ENCODE peak calls at places on chromosome 7, in six cellular contexts. W is Jurkat, Clone E6-1; M is mesendoderm; T is Karpas-422; V is astrocyte of the spinal cord; U is dorsolateral prefrontal cortex. N is an unnamed sample.

GRCh38 chr7:150927954-150928340 is 50.2 kb downstream of the KCNH2 start:
- DNase-seq in T (no peak), U (no peak), M (peak; percentile 19), W (peak; percentile 67), V (no peak), N (peak; percentile 16)

GRCh38 chr7:12815871-12816270 is 128.4 kb downstream of the ARL4A start:
- DNase-seq in V (no peak), W (no peak), M (no peak), U (no peak), T (no peak), N (no peak)

GRCh38 chr7:87506243-87507180 is 31.0 kb upstream of the ABCB4 start:
- DNase-seq in V (peak; percentile 15), U (no peak), T (peak; percentile 47), W (no peak), M (no peak), N (no peak)

GRCh38 chr7:114554781-114555537 is 140.3 kb downstream of the FOXP2 start:
- DNase-seq in U (no peak), M (peak; percentile 6), T (no peak), W (no peak), V (peak; percentile 29), N (peak; percentile 48)

GRCh38 chr7:1555046-1555812 is 776 bp downstream of the TMEM184A start:
- DNase-seq in W (no peak), M (peak; percentile 94), V (peak; percentile 78), U (no peak), T (no peak), N (peak; percentile 78)

GRCh38 chr7:36047254-36047653 is 105.8 kb upstream of the EEPD1 start:
- DNase-seq in M (peak; percentile 42), W (peak; percentile 1), V (no peak), T (peak; percentile 52), U (no peak), N (no peak)

GRCh38 chr7:24318326-24318725 is 34.3 kb downstream of the NPY start:
- DNase-seq in V (no peak), U (no peak), T (peak; percentile 47), M (peak; percentile 83), W (no peak), N (no peak)

GRCh38 chr7:128022631-128023532 is 8.4 kb downstream of the LRRC4 start:
- DNase-seq in V (peak; percentile 63), T (no peak), M (peak; percentile 53), U (no peak), W (no peak), N (peak; percentile 39)

GRCh38 chr7:39054731-39055130 is 77.0 kb downstream of the POU6F2 start:
- DNase-seq in T (no peak), M (peak; percentile 15), V (no peak), U (no peak), W (no peak), N (no peak)

GRCh38 chr7:193538-194256 is 1.3 kb downstream of the FAM20C start:
- DNase-seq in W (no peak), M (peak; percentile 25), V (no peak), U (peak; percentile 27), T (no peak), N (no peak)

GRCh38 chr7:195830-196128 is 3.4 kb downstream of the FAM20C start:
- DNase-seq in T (no peak), V (no peak), U (no peak), W (no peak), M (no peak), N (no peak)

GRCh38 chr7:192701-193536 is 548 bp downstream of the FAM20C start:
- DNase-seq in W (no peak), T (no peak), U (peak; percentile 21), M (peak; percentile 16), V (no peak), N (no peak)

GRCh38 chr7:194996-195829 is 2.8 kb downstream of the FAM20C start:
- DNase-seq in U (no peak), V (no peak), M (peak; percentile 22), W (no peak), T (no peak), N (no peak)

DNA sequence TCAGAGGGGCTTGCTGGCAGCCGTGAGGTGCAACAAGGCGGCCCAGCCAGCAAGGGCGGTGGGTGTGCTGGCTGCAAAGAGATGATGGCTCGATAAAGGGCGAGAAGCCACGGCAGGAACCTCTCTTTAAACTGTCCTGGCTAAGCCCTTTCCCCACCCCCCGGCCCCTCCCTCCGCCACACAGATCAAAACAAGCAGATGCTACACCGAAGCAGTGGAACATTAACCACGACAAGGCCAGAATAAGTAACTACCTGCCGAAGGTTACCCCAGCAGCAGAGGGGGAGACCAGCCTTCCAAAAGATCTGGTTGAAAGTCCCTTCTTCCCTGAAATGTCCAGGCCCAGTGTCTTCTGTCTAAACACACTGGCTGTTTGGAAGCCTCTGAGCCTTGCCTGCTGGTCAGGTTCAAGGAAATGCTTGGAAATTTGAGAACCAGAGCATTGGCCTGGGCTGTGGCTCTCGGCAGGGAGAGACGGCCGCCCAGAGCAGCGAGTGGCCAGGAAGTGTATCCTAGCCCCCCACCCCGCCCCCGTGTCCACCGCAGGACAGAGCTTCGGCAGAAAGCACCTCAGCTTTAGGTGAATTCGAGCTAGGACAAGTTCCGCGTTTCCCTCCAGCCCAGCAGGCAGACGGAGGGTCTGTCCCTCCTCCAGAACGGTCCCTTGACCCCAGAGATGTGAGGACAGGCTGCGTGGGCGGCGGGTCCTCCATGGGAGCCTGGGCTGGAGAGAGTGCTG is 2.1 kb downstream of the FAM20C start:
- DNase-seq in M (peak; percentile 48), V (peak; percentile 49), W (no peak), T (no peak), U (peak; percentile 18), N (peak; percentile 30)
- H3K4me3 ChIP-seq in M (peak overlapping the region; percentile 64), V (peak overlapping the region; percentile 98), W (no peak overlapping the region), T (no peak overlapping the region), U (peak overlapping the region; percentile 79), N (peak overlapping the region; percentile 80)

GRCh38 chr7:121447191-121447920 is 51.2 kb upstream of the FAM3C start:
- DNase-seq in V (no peak), W (no peak), U (no peak), T (no peak), M (no peak), N (no peak)
- H3K4me3 ChIP-seq in V (no peak overlapping the region), W (no peak overlapping the region), U (no peak overlapping the region), T (no peak overlapping the region), M (no peak overlapping the region), N (no peak overlapping the region)

DNA sequence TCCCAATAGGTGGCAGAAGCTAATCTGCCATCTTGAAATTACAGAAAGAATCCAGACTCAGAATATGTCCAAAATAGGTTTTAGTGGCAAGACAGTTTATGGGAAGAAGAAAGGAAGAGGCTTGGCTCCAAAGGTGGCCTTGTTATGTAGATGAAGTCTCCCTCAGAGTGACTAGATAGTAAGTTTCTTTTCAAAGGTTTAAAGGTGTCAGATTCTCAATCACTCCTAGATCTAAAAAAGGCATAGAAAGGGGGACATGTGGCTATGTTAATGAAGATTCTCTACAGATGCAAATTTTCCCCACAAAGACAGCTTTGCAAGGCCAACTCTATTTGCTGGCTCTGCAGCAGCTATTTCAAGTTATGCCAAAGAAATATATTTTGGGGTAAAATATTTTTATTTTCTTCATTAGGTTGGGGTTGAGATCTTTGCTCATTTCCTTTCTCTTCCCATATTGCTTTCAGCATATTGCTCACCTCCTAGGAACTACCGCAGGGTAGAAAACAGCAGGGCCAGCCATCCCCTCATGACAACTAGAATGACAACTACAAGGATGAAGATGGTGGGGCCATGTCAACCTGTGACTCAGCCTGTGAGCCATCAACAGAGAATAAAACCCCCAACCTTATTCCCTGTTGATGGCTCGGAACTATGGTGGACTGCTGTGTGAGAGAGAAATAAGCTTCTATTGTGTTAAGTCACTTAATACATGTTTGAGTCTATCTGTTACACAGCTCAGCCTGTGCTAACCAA is 274.0 kb upstream of the GALNT17 start:
- DNase-seq in U (no peak), T (no peak), M (peak; percentile 37), V (no peak), W (no peak), N (no peak)
- H3K4me3 ChIP-seq in U (no peak overlapping the region), T (no peak overlapping the region), M (no peak overlapping the region), V (no peak overlapping the region), W (no peak overlapping the region), N (no peak overlapping the region)

GRCh38 chr7:96104984-96105383 is 216.9 kb downstream of the SLC25A13 start:
- DNase-seq in U (no peak), V (no peak), T (no peak), W (no peak), M (no peak), N (no peak)
- H3K4me3 ChIP-seq in U (no peak overlapping the region), V (no peak overlapping the region), T (no peak overlapping the region), W (no peak overlapping the region), M (no peak overlapping the region), N (no peak overlapping the region)

GRCh38 chr7:73606801-73607691 is 17.3 kb downstream of the MLXIPL start:
- DNase-seq in M (peak; percentile 67), U (peak; percentile 57), W (no peak), T (peak; percentile 88), V (peak; percentile 25), N (no peak)
- H3K4me3 ChIP-seq in M (no peak overlapping the region), U (no peak overlapping the region), W (no peak overlapping the region), T (no peak overlapping the region), V (no peak overlapping the region), N (peak overlapping the region; percentile 8)

GRCh38 chr7:16465469-16466086 is at the start of gene SOSTDC1:
- DNase-seq in W (no peak), T (no peak), M (peak; percentile 37), U (no peak), V (peak; percentile 32), N (no peak)
- H3K4me3 ChIP-seq in W (no peak within 1 kb of the TSS), T (no peak within 1 kb of the TSS), M (no peak within 1 kb of the TSS), U (peak within 1 kb of the TSS; percentile 38), V (peak within 1 kb of the TSS; percentile 27), N (peak within 1 kb of the TSS; percentile 28)

GRCh38 chr7:141246426-141246825 is 172.6 kb downstream of the TMEM178B start:
- DNase-seq in W (no peak), M (no peak), V (no peak), U (no peak), T (no peak), N (no peak)

GRCh38 chr7:141257597-141257996 is 183.7 kb downstream of the TMEM178B start:
- DNase-seq in T (no peak), V (no peak), M (no peak), W (no peak), U (no peak), N (no peak)

GRCh38 chr7:141251180-141251579 is 177.3 kb downstream of the TMEM178B start:
- DNase-seq in T (no peak), V (no peak), U (no peak), W (no peak), M (no peak), N (no peak)

GRCh38 chr7:141251957-141252356 is 178.1 kb downstream of the TMEM178B start:
- DNase-seq in V (no peak), T (no peak), U (no peak), M (no peak), W (no peak), N (no peak)
- H3K4me3 ChIP-seq in V (no peak overlapping the region), T (no peak overlapping the region), U (no peak overlapping the region), M (no peak overlapping the region), W (no peak overlapping the region), N (no peak overlapping the region)

GRCh38 chr7:139362302-139362701 is 2.6 kb downstream of the LUC7L2 start:
- DNase-seq in W (no peak), M (peak; percentile 57), U (no peak), V (no peak), T (no peak), N (no peak)
- H3K4me3 ChIP-seq in W (no peak overlapping the region), M (no peak overlapping the region), U (peak overlapping the region; percentile 95), V (no peak overlapping the region), T (peak overlapping the region; percentile 87), N (no peak overlapping the region)

DNA sequence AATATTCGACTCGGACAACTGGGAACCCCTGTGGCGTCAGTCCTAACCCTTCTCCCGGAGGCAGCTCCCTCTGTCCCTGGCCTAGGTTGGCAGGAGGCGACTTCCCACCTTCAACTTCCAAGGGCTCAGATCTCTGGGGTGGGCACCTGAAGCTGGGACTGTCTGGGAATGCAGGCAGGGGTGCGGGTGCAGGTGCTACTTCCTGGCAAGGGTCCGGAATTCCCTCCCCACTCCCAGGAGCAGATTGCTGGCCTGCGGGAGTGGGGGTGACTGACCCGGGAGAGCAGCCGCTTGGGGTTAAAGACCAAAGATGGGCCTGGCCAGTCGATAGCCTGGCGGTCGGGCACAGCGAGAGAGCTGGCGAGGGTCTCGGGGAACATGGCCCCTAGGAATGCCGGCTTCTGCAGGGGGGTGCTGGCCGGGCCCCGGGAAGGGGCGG is 390 bp downstream of the EPHA1 start:
- DNase-seq in U (no peak), V (no peak), T (no peak), M (no peak), W (no peak), N (no peak)
- H3K4me3 ChIP-seq in U (no peak overlapping the region), V (no peak overlapping the region), T (no peak overlapping the region), M (peak overlapping the region; percentile 96), W (peak overlapping the region; percentile 48), N (no peak overlapping the region)

N was measured in skeletal muscle cell.